ENCODE peak calls at places on chromosomes 1 and 21, in five cellular contexts. D is Karpas-422; C is HTR-8/SVneo; G is substantia nigra; Y is activated CD4-positive, alpha-beta T cell treated with anti-CD3 and anti-CD28 coated beads, Interleukin-2, amount 50 U/mL, for 1 hour. I is an unnamed sample.

GRCh38 chr1:20070357-20070756 is 363 bp downstream of the PLA2G5 start:
- DNase-seq in Y (no peak), D (no peak), C (no peak), G (no peak), I (no peak)

GRCh38 chr21:29430581-29430980 is 131.9 kb downstream of the BACH1 start:
- DNase-seq in D (no peak), Y (no peak), G (no peak), C (no peak), I (no peak)

GRCh38 chr1:67833595-67833926 is 294 bp upstream of the GNG12 start:
- DNase-seq in C (peak; percentile 10), Y (no peak), D (no peak), G (no peak), I (no peak)

GRCh38 chr1:91765880-91766443 is 120.0 kb downstream of the TGFBR3 start:
- DNase-seq in D (no peak), Y (no peak), C (no peak), G (no peak), I (no peak)

GRCh38 chr1:94924967-94925366 is 1.9 kb downstream of the CNN3 start:
- DNase-seq in D (peak; percentile 55), G (no peak), Y (no peak), C (no peak), I (no peak)

GRCh38 chr1:208577381-208577905 is 333.3 kb upstream of the PLXNA2 start:
- DNase-seq in C (no peak), D (no peak), Y (no peak), G (no peak), I (no peak)

GRCh38 chr21:41761211-41762181 is 5.4 kb downstream of the RIPK4 start:
- DNase-seq in D (no peak), G (no peak), C (no peak), Y (no peak), I (no peak)

GRCh38 chr1:29236993-29237905 is 927 bp downstream of the PTPRU start:
- DNase-seq in G (no peak), C (peak; percentile 29), Y (no peak), D (no peak), I (no peak)

GRCh38 chr1:225817611-225818061 is 7.7 kb downstream of the EPHX1 start:
- DNase-seq in G (peak; percentile 80), Y (no peak), D (no peak), C (peak; percentile 50), I (peak; percentile 84)

GRCh38 chr1:31207046-31207445 is 32.6 kb downstream of the NKAIN1 start:
- DNase-seq in C (no peak), G (no peak), Y (no peak), D (no peak), I (no peak)

GRCh38 chr1:198556969-198557368 is 16.5 kb upstream of the ATP6V1G3 start:
- DNase-seq in G (no peak), D (peak; percentile 86), C (no peak), Y (peak; percentile 30), I (no peak)

GRCh38 chr1:106613106-106613505 is 443.4 kb upstream of the PRMT6 start:
- DNase-seq in G (no peak), C (no peak), Y (no peak), D (no peak), I (no peak)

GRCh38 chr1:111441573-111442192 is 7.4 kb downstream of the WDR77 start:
- DNase-seq in C (no peak), D (peak; percentile 77), G (no peak), Y (peak; percentile 75), I (no peak)

GRCh38 chr1:5423109-5423508 is 569.1 kb downstream of the NPHP4 start:
- DNase-seq in G (no peak), D (no peak), Y (peak; percentile 3), C (no peak), I (no peak)

GRCh38 chr1:176494436-176494835 is 31.5 kb downstream of the PAPPA2 start:
- DNase-seq in C (no peak), D (no peak), Y (no peak), G (no peak), I (no peak)

GRCh38 chr1:104084380-104084779 is 334.7 kb downstream of the AMY1C start:
- DNase-seq in G (no peak), C (no peak), D (no peak), Y (no peak), I (no peak)